ENCODE peak calls at places on chromosomes 6 and 20, in four cellular contexts. E, D, M and H are unnamed samples.
A peak's percentile ranks its signal among the peaks of the same experiment; 100 is the strongest.

GRCh38 chr6:162864901-162865300 is 137.1 kb downstream of the PACRG start:
- DNase-seq in E (no peak), D (no peak), M (no peak), H (no peak)

GRCh38 chr6:53461682-53462081 is 83.2 kb downstream of the GCLC start:
- DNase-seq in E (no peak), D (no peak), M (no peak), H (no peak)

GRCh38 chr6:131897050-131897435 is 54.1 kb downstream of the CCN2 start:
- DNase-seq in E (no peak), D (no peak), M (no peak), H (no peak)

GRCh38 chr6:53437557-53438202 is 88.9 kb upstream of the ELOVL5 start:
- DNase-seq in E (peak; percentile 81), D (no peak), M (no peak), H (peak; percentile 50)

GRCh38 chr6:10951675-10952282 is 64.9 kb downstream of the SYCP2L start:
- DNase-seq in E (peak; percentile 63), D (no peak), M (no peak), H (peak; percentile 10)

GRCh38 chr6:38262041-38262440 is 377.7 kb downstream of the BTBD9 start:
- DNase-seq in E (peak; percentile 39), D (no peak), M (no peak), H (no peak)

GRCh38 chr6:168355716-168356522 is 36.3 kb upstream of the DACT2 start:
- DNase-seq in E (peak; percentile 50), D (peak; percentile 47), M (peak; percentile 64), H (peak; percentile 77)

GRCh38 chr6:108589244-108589730 is 28.6 kb downstream of the FOXO3 start:
- DNase-seq in E (peak; percentile 88), D (peak; percentile 54), M (peak; percentile 85), H (peak; percentile 80)

GRCh38 chr6:20237677-20238460 is 25.6 kb upstream of the MBOAT1 start:
- DNase-seq in E (no peak), D (no peak), M (no peak), H (peak; percentile 37)

GRCh38 chr6:62129127-62129526 is 156.9 kb downstream of the KHDRBS2 start:
- DNase-seq in E (no peak), D (no peak), M (no peak), H (no peak)

GRCh38 chr6:128696651-128697391 is 176.4 kb upstream of the PTPRK start:
- DNase-seq in E (peak; percentile 58), D (no peak), M (no peak), H (no peak)

GRCh38 chr6:10528170-10528981 is 7.2 kb downstream of the GCNT2 start:
- DNase-seq in E (peak; percentile 53), D (peak; percentile 34), M (peak; percentile 74), H (peak; percentile 58)

GRCh38 chr6:21294144-21294543 is 299.4 kb upstream of the SOX4 start:
- DNase-seq in E (no peak), D (no peak), M (no peak), H (no peak)

GRCh38 chr6:109854541-109855308 is 123.4 kb upstream of the GPR6 start:
- DNase-seq in E (no peak), D (no peak), M (no peak), H (no peak)

GRCh38 chr6:139433647-139434419 is 59.4 kb upstream of the CITED2 start:
- DNase-seq in E (no peak), D (no peak), M (no peak), H (no peak)

GRCh38 chr20:3312940-3313656 is 74.1 kb upstream of the SLC4A11 start:
- DNase-seq in E (peak; percentile 95), D (peak; percentile 41), M (no peak), H (no peak)

GRCh38 chr6:5214570-5215052 is 46.1 kb downstream of the LYRM4 start:
- DNase-seq in E (peak; percentile 38), D (no peak), M (no peak), H (peak; percentile 28)

GRCh38 chr6:112626468-112627082 is 279.4 kb downstream of the RFPL4B start:
- DNase-seq in E (peak; percentile 13), D (no peak), M (no peak), H (no peak)

GRCh38 chr6:72620866-72621242 is 1.0 kb upstream of the KCNQ5 start:
- DNase-seq in E (no peak), D (no peak), M (no peak), H (no peak)

GRCh38 chr6:7052441-7052936 is 55.3 kb upstream of the RREB1 start:
- DNase-seq in E (no peak), D (peak; percentile 71), M (peak; percentile 36), H (peak; percentile 36)

GRCh38 chr6:24524801-24525200 is 30.0 kb downstream of the ALDH5A1 start:
- DNase-seq in E (peak; percentile 64), D (no peak), M (no peak), H (peak; percentile 60)

GRCh38 chr20:35991142-35991771 is 22.9 kb downstream of the CNBD2 start:
- DNase-seq in E (peak; percentile 50), D (no peak), M (peak; percentile 42), H (peak; percentile 72)

GRCh38 chr6:5167501-5167900 is 82.4 kb downstream of the PPP1R3G start:
- DNase-seq in E (no peak), D (no peak), M (no peak), H (no peak)

GRCh38 chr6:159762681-159763293 is 942 bp downstream of the ACAT2 start:
- DNase-seq in E (peak; percentile 8), D (no peak), M (no peak), H (no peak)

GRCh38 chr20:15561707-15562106 is 1011.5 kb downstream of the KIF16B start:
- DNase-seq in E (no peak), D (no peak), M (no peak), H (no peak)

GRCh38 chr6:133887478-133887877 is 1.4 kb upstream of the TCF21 start:
- DNase-seq in E (no peak), D (no peak), M (no peak), H (no peak)

GRCh38 chr6:133891814-133892443 is 3.0 kb downstream of the TCF21 start:
- DNase-seq in E (no peak), D (no peak), M (no peak), H (no peak)

GRCh38 chr6:133888931-133889556 is at the start of gene TCF21:
- DNase-seq in E (no peak), D (no peak), M (peak; percentile 28), H (no peak)

GRCh38 chr6:133890941-133891813 is 2.3 kb downstream of the TCF21 start:
- DNase-seq in E (peak; percentile 20), D (no peak), M (peak; percentile 29), H (peak; percentile 21)

DNA sequence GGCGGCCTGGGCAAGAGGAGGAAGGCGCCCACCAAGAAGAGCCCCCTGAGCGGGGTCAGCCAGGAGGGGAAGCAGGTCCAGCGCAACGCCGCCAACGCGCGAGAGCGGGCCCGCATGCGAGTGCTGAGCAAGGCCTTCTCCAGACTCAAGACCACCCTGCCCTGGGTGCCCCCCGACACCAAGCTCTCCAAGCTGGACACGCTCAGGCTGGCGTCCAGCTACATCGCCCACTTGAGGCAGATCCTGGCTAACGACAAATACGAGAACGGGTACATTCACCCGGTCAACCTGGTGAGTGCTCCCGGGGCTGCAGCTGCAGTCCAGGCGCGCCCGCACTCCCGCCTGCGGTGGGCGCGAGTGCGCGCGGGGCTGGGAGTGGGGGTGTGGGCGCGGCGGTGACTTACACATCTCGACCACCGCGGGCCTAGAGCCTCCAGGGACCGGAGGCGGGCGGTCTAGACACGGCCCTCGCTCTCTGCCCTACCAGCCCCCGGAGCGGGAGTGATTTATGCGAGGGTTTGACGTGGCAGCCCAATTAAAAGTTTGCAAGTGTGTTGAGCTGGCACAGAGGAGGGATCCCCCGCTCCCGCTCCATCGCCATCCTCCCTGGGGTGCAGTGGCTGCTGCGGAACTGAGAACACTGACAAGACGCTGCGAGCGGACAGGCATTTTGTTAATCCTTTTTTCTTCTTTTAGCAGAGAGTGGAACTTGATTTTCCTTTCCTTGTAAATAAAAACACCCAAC is 816 bp downstream of the TCF21 start:
- DNase-seq in E (no peak), D (no peak), M (no peak), H (no peak)
- TF ChIP-seq CTCF in E (no peak), D (no peak), M (no peak), H (no peak)

GRCh38 chr6:158730175-158730907 is 80.5 kb downstream of the SYTL3 start:
- DNase-seq in E (peak; percentile 16), D (no peak), M (no peak), H (peak; percentile 95)
- TF ChIP-seq CTCF in E (no peak), D (no peak), M (no peak), H (no peak)

GRCh38 chr6:85678000-85678601 is 35.4 kb upstream of the SYNCRIP start:
- DNase-seq in E (peak; percentile 17), D (no peak), M (no peak), H (no peak)

GRCh38 chr6:85678602-85679444 is 36.1 kb upstream of the SYNCRIP start:
- DNase-seq in E (peak; percentile 98), D (peak; percentile 97), M (peak; percentile 99), H (peak; percentile 96)

GRCh38 chr6:85676086-85676729 is 33.5 kb upstream of the SYNCRIP start:
- DNase-seq in E (peak; percentile 38), D (no peak), M (no peak), H (no peak)

GRCh38 chr6:85675030-85675819 is 32.5 kb upstream of the SYNCRIP start:
- DNase-seq in E (peak; percentile 87), D (no peak), M (no peak), H (peak; percentile 28)

GRCh38 chr6:85677243-85677956 is 34.7 kb upstream of the SYNCRIP start:
- DNase-seq in E (peak; percentile 30), D (no peak), M (no peak), H (no peak)
- TF ChIP-seq CTCF in E (peak; percentile 14), D (no peak), M (no peak), H (no peak)

GRCh38 chr20:50070361-50070760 is 42.6 kb downstream of the UBE2V1 start:
- DNase-seq in E (no peak), D (no peak), M (no peak), H (no peak)
- TF ChIP-seq CTCF in E (no peak), D (no peak), M (no peak), H (peak; percentile 27)

DNA sequence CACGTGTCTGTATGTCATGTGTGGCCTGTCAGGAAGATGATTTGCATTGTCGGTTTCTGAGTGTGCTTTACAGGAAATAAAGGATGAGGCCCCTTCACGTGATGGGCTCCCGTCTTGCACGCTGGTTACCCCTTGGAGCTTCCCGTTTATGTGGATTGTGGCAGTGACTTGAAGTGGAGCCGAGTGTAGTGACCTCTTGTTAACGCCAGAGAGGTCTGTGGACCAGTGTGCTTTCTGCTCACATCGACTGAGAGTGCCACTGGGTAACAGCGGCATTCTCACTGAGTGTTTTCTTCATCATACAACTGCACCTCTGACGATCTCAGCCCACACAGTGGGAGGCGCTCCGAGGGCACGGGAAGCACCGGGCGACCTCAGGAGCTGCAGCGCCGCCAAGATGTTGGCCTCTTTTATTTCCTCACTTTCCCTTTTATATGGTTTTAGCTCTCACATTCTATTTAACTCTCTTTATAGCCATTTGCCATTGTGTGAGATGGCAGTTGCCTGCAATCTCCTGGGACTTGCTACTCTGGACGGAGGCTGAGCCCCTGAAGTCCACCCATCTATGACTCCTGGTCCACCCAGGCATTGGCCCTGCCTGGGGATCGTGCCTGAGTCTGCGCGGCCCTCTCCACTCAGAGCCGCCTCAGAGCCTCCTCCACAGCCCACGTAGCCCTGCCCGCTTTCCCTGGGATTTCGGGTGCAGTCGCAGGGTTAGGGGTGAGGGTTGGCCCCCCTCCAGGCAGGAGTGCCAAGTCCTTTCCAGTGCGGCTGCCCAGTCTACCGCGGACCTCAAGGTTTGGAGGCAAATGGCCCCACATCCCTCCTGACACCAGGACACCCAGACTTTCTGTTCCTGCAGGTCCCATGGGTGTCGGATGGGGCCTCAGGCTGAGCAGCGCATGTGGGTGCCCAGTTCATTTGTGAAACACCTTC is 238.9 kb downstream of the ERMARD start:
- DNase-seq in E (no peak), D (no peak), M (peak; percentile 25), H (no peak)
- TF ChIP-seq CTCF in E (no peak), D (no peak), M (no peak), H (no peak)